ENCODE peak calls at places on chromosome 15, in eight cellular contexts. R, D, T, P, K, H, I and V are unnamed samples.

GRCh38 chr15:70250208-70251201 is 152.8 kb upstream of the TLE3 start:
- DNase-seq in I (no peak), R (no peak), P (no peak), D (no peak), H (no peak), T (no peak), K (no peak), V (no peak)

GRCh38 chr15:35522061-35522460 is 23.9 kb downstream of the DPH6 start:
- DNase-seq in D (no peak), H (peak; percentile 32), K (no peak), T (no peak), R (no peak), I (peak; percentile 2), P (no peak), V (no peak)

GRCh38 chr15:66658057-66658456 is 44.0 kb upstream of the SMAD6 start:
- DNase-seq in D (no peak), I (no peak), H (no peak), T (no peak), P (no peak), R (no peak), K (no peak), V (no peak)

GRCh38 chr15:42273099-42273899 is at the start of the genes GANC and TMEM87A:
- DNase-seq in H (peak; percentile 99), P (peak; percentile 79), K (peak; percentile 94), R (peak; percentile 93), I (peak; percentile 82), T (peak; percentile 98), D (peak; percentile 98), V (peak; percentile 92)

GRCh38 chr15:65512807-65513416 is 4.6 kb downstream of the DPP8 start:
- DNase-seq in T (no peak), R (no peak), K (no peak), I (no peak), D (no peak), H (peak; percentile 34), P (no peak), V (peak; percentile 21)

GRCh38 chr15:48582472-48583235 is 62.9 kb downstream of the FBN1 start:
- DNase-seq in T (peak; percentile 58), K (peak; percentile 25), I (peak; percentile 6), R (no peak), D (no peak), P (no peak), H (no peak), V (no peak)

GRCh38 chr15:66784174-66784573 is 82.1 kb downstream of the SMAD6 start:
- DNase-seq in T (no peak), D (no peak), R (no peak), I (no peak), H (no peak), P (no peak), K (no peak), V (no peak)

GRCh38 chr15:55909036-55909811 is 84.2 kb downstream of the NEDD4 start:
- DNase-seq in I (no peak), T (peak; percentile 82), D (no peak), H (no peak), K (no peak), P (no peak), R (no peak), V (no peak)

GRCh38 chr15:74902295-74903075 is 4.2 kb downstream of the FAM219B start:
- DNase-seq in R (no peak), P (no peak), K (no peak), I (no peak), H (no peak), T (no peak), D (no peak), V (no peak)

GRCh38 chr15:87752250-87752951 is 504.1 kb downstream of the NTRK3 start:
- DNase-seq in T (peak; percentile 84), I (no peak), K (peak; percentile 43), D (no peak), P (no peak), H (no peak), R (no peak), V (no peak)

GRCh38 chr15:59299919-59300617 is 72.6 kb downstream of the MYO1E start:
- DNase-seq in R (peak; percentile 90), D (no peak), P (peak; percentile 72), I (no peak), K (peak; percentile 74), T (peak; percentile 97), H (no peak), V (no peak)

GRCh38 chr15:59688888-59689625 is at the start of gene BNIP2:
- DNase-seq in K (peak; percentile 96), T (peak; percentile 97), D (peak; percentile 96), P (peak; percentile 88), H (peak; percentile 96), I (peak; percentile 89), R (peak; percentile 99), V (peak; percentile 60)